ENCODE peak calls at places on chromosomes 3 and 15, in seven cellular contexts. H is ecto neural progenitor cell, Z is hepatocyte, A is endothelial cell, G is foreskin fibroblast, T is AG09319, M is hippocampal formation. R is an unnamed sample.

GRCh38 chr3:171456765-171457164 is 3.4 kb downstream of the TNIK start:
- DNase-seq in H (no peak), Z (no peak), A (no peak), G (no peak), T (no peak), M (no peak), R (no peak)

GRCh38 chr3:37608061-37608702 is 253.5 kb upstream of the CTDSPL start:
- DNase-seq in H (no peak), Z (peak), A (no peak), G (peak), T (no peak), M (no peak), R (peak)

GRCh38 chr3:36298188-36298587 is 82.1 kb upstream of the STAC start:
- DNase-seq in H (no peak), Z (no peak), A (no peak), G (no peak), T (no peak), M (no peak), R (no peak)

GRCh38 chr15:78651930-78652655 is 11.1 kb upstream of the CHRNB4 start:
- DNase-seq in H (no peak), Z (no peak), A (no peak), G (no peak), T (no peak), M (no peak), R (no peak)

GRCh38 chr3:44326035-44326434 is 12.5 kb upstream of the TCAIM start:
- DNase-seq in H (no peak), Z (no peak), A (no peak), G (peak), T (no peak), M (no peak), R (no peak)

GRCh38 chr15:98653686-98654085 is 5.3 kb downstream of the IGF1R start:
- DNase-seq in H (no peak), Z (no peak), A (no peak), G (no peak), T (no peak), M (no peak), R (no peak)

GRCh38 chr3:128549283-128550112 is 56.5 kb upstream of the GATA2 start:
- DNase-seq in H (peak), Z (peak), A (peak), G (peak), T (peak), M (no peak), R (no peak)

GRCh38 chr15:28118531-28118930 is 19.4 kb upstream of the OCA2 start:
- DNase-seq in H (no peak), Z (no peak), A (no peak), G (no peak), T (no peak), M (no peak), R (no peak)

GRCh38 chr3:39260957-39261356 is 18.9 kb downstream of the CX3CR1 start:
- DNase-seq in H (no peak), Z (peak), A (peak), G (peak), T (peak), M (peak), R (peak)

GRCh38 chr3:27696906-27697305 is 25.2 kb downstream of the EOMES start:
- DNase-seq in H (no peak), Z (no peak), A (no peak), G (no peak), T (no peak), M (no peak), R (no peak)

GRCh38 chr15:27495963-27496459 is 525.0 kb downstream of the GABRG3 start:
- DNase-seq in H (no peak), Z (no peak), A (no peak), G (no peak), T (no peak), M (no peak), R (no peak)

GRCh38 chr3:66397745-66398144 is 103.1 kb downstream of the LRIG1 start:
- DNase-seq in H (no peak), Z (peak), A (no peak), G (peak), T (no peak), M (no peak), R (no peak)

GRCh38 chr15:41556657-41557056 is 2.4 kb upstream of the TYRO3 start:
- DNase-seq in H (no peak), Z (no peak), A (no peak), G (no peak), T (no peak), M (no peak), R (no peak)

GRCh38 chr3:152574461-152575079 is 260.4 kb upstream of the P2RY1 start:
- DNase-seq in H (no peak), Z (peak), A (peak), G (peak), T (no peak), M (peak), R (peak)

GRCh38 chr15:40340740-40341400 is at the start of gene CCDC9B:
- DNase-seq in H (no peak), Z (peak), A (no peak), G (peak), T (peak), M (peak), R (peak)

GRCh38 chr3:31960793-31961431 is 20.1 kb downstream of the OSBPL10 start:
- DNase-seq in H (no peak), Z (no peak), A (no peak), G (peak), T (no peak), M (no peak), R (no peak)

GRCh38 chr15:91224750-91225380 is 124.8 kb downstream of the SV2B start:
- DNase-seq in H (peak), Z (peak), A (peak), G (no peak), T (no peak), M (no peak), R (no peak)

GRCh38 chr3:49295489-49296058 is 18.5 kb upstream of the C3orf62 start:
- DNase-seq in H (no peak), Z (no peak), A (peak), G (peak), T (no peak), M (no peak), R (no peak)

GRCh38 chr15:85405467-85405866 is 25.1 kb downstream of the AKAP13 start:
- DNase-seq in H (no peak), Z (no peak), A (no peak), G (no peak), T (no peak), M (no peak), R (peak)

GRCh38 chr3:7536921-7537320 is 676.0 kb downstream of the GRM7 start:
- DNase-seq in H (no peak), Z (no peak), A (no peak), G (no peak), T (no peak), M (no peak), R (no peak)

GRCh38 chr15:78052545-78052944 is 25.0 kb downstream of the TBC1D2B start:
- DNase-seq in H (no peak), Z (no peak), A (no peak), G (no peak), T (no peak), M (no peak), R (no peak)

GRCh38 chr3:172034786-172035685 is 4.3 kb upstream of the FNDC3B start:
- DNase-seq in H (no peak), Z (peak), A (peak), G (no peak), T (no peak), M (no peak), R (no peak)

GRCh38 chr3:102450976-102451375 is 16.2 kb downstream of the ZPLD1 start:
- DNase-seq in H (no peak), Z (no peak), A (no peak), G (no peak), T (no peak), M (no peak), R (no peak)

GRCh38 chr15:52566889-52567288 is 1.9 kb downstream of the ARPP19 start:
- DNase-seq in H (no peak), Z (no peak), A (no peak), G (no peak), T (no peak), M (no peak), R (no peak)

GRCh38 chr3:139307072-139307491 is 36.7 kb upstream of the MRPS22 start:
- DNase-seq in H (no peak), Z (no peak), A (no peak), G (no peak), T (no peak), M (no peak), R (no peak)

GRCh38 chr15:44532689-44533088 is 4.3 kb upstream of the EIF3J start:
- DNase-seq in H (no peak), Z (no peak), A (no peak), G (no peak), T (no peak), M (no peak), R (no peak)

GRCh38 chr3:124879395-124879723 is 7.8 kb downstream of the ITGB5 start:
- DNase-seq in H (no peak), Z (no peak), A (no peak), G (no peak), T (no peak), M (no peak), R (no peak)

GRCh38 chr15:65372787-65373067 is 5.1 kb downstream of the IGDCC3 start:
- DNase-seq in H (no peak), Z (no peak), A (no peak), G (no peak), T (no peak), M (no peak), R (no peak)

GRCh38 chr3:39000008-39000450 is 51.7 kb downstream of the SCN11A start:
- DNase-seq in H (no peak), Z (peak), A (no peak), G (peak), T (peak), M (peak), R (peak)

GRCh38 chr3:132592211-132592610 is 4.9 kb upstream of the ACKR4 start:
- DNase-seq in H (no peak), Z (no peak), A (no peak), G (no peak), T (no peak), M (no peak), R (no peak)

GRCh38 chr3:46538803-46539442 is 27.2 kb downstream of the LRRC2 start:
- DNase-seq in H (no peak), Z (no peak), A (peak), G (peak), T (no peak), M (peak), R (no peak)

GRCh38 chr3:64908292-64908691 is 220.5 kb upstream of the ADAMTS9 start:
- DNase-seq in H (no peak), Z (peak), A (peak), G (no peak), T (no peak), M (no peak), R (no peak)